ENCODE peak calls at places on chromosome 2, in eight cellular contexts. X is B cell, V is AG04450, U is AG09309, R is esophagus muscularis mucosa, I is AG10803, H is cardiac muscle cell, N is epithelial cell of esophagus. W is an unnamed sample.

GRCh38 chr2:9238927-9239326 is 32.3 kb downstream of the ASAP2 start:
- DNase-seq in U (no peak), I (peak), N (no peak), R (no peak), V (no peak), X (no peak), H (no peak), W (no peak)

GRCh38 chr2:86453838-86454237 is 12.7 kb downstream of the KDM3A start:
- DNase-seq in X (no peak), I (peak), U (peak), H (no peak), V (no peak), R (no peak), N (peak), W (no peak)

GRCh38 chr2:6943971-6944370 is 26.8 kb downstream of the RNF144A start:
- DNase-seq in V (no peak), X (no peak), N (no peak), H (no peak), U (no peak), I (no peak), R (peak), W (no peak)

GRCh38 chr2:210421916-210422315 is 54.6 kb downstream of the LANCL1 start:
- DNase-seq in I (peak), U (peak), N (peak), V (no peak), X (no peak), H (peak), R (no peak), W (no peak)

GRCh38 chr2:99484205-99484604 is 5.6 kb downstream of the REV1 start:
- DNase-seq in H (no peak), U (no peak), N (no peak), R (no peak), I (no peak), X (no peak), V (no peak), W (no peak)

GRCh38 chr2:107418713-107419112 is 408.0 kb upstream of the RGPD4 start:
- DNase-seq in H (peak), U (no peak), I (no peak), N (no peak), X (no peak), V (no peak), R (no peak), W (no peak)

GRCh38 chr2:85258194-85258605 is 69.6 kb downstream of the TGOLN2 start:
- DNase-seq in R (no peak), X (no peak), I (no peak), V (no peak), U (no peak), N (no peak), H (no peak), W (no peak)

GRCh38 chr2:38660282-38660681 is 5.6 kb upstream of the GALM start:
- DNase-seq in I (no peak), V (no peak), H (no peak), N (no peak), R (no peak), U (no peak), X (no peak), W (no peak)

GRCh38 chr2:127048618-127048935 is 58.4 kb downstream of the BIN1 start:
- DNase-seq in X (peak), I (no peak), R (no peak), U (no peak), V (no peak), N (no peak), H (no peak), W (no peak)

GRCh38 chr2:4415810-4416413 is 712.5 kb downstream of the DCDC2C start:
- DNase-seq in V (no peak), H (no peak), I (no peak), U (no peak), N (no peak), R (no peak), X (no peak), W (no peak)

GRCh38 chr2:135030826-135031225 is 16.4 kb downstream of the MAP3K19 start:
- DNase-seq in X (no peak), N (peak), R (peak), U (no peak), H (peak), V (no peak), I (peak), W (peak)

GRCh38 chr2:98912221-98912851 is 23.7 kb downstream of the CRACDL start:
- DNase-seq in H (no peak), X (no peak), N (peak), R (no peak), V (peak), U (peak), I (peak), W (no peak)

GRCh38 chr2:74571058-74571457 is 16.5 kb downstream of the DOK1 start:
- DNase-seq in N (no peak), I (no peak), X (peak), U (no peak), R (no peak), V (no peak), H (no peak), W (no peak)

GRCh38 chr2:84459028-84459943 is at the start of gene SUCLG1:
- DNase-seq in I (peak), X (peak), V (no peak), U (peak), H (peak), N (peak), R (peak), W (peak)

GRCh38 chr2:84776011-84776410 is 104.9 kb downstream of the TRABD2A start:
- DNase-seq in V (no peak), X (no peak), R (no peak), H (no peak), N (peak), I (peak), U (no peak), W (no peak)

GRCh38 chr2:159124441-159124911 is 156.0 kb downstream of the TANC1 start:
- DNase-seq in H (no peak), R (no peak), I (peak), U (peak), V (peak), X (no peak), N (peak), W (no peak)

GRCh38 chr2:71299507-71299906 is 32.1 kb upstream of the ZNF638 start:
- DNase-seq in H (peak), V (no peak), N (peak), X (peak), R (no peak), I (peak), U (no peak), W (peak)

GRCh38 chr2:111656893-111657292 is 227.1 kb downstream of the ANAPC1 start:
- DNase-seq in X (no peak), V (no peak), H (no peak), R (peak), I (no peak), N (no peak), U (no peak), W (no peak)

GRCh38 chr2:33946198-33946597 is 347.1 kb upstream of the FAM98A start:
- DNase-seq in I (no peak), X (no peak), U (no peak), R (no peak), H (no peak), V (no peak), N (no peak), W (no peak)

GRCh38 chr2:163132850-163133249 is 294.3 kb upstream of the KCNH7 start:
- DNase-seq in N (peak), H (peak), U (no peak), I (peak), R (no peak), X (no peak), V (no peak), W (no peak)

GRCh38 chr2:36696533-36696932 is at the start of gene VIT:
- DNase-seq in H (no peak), X (no peak), N (no peak), U (no peak), R (peak), I (peak), V (no peak), W (no peak)

GRCh38 chr2:176104338-176105077 is 2.6 kb upstream of the HOXD11 start:
- DNase-seq in I (peak), X (no peak), U (peak), N (no peak), H (peak), R (no peak), V (no peak), W (no peak)

GRCh38 chr2:192010073-192010472 is 163.2 kb upstream of the CAVIN2 start:
- DNase-seq in I (no peak), U (no peak), X (no peak), H (no peak), V (no peak), R (no peak), N (no peak), W (no peak)

GRCh38 chr2:206851511-206851910 is 86.1 kb downstream of the FASTKD2 start:
- DNase-seq in V (no peak), U (no peak), I (peak), X (no peak), R (no peak), H (no peak), N (no peak), W (no peak)

GRCh38 chr2:201233192-201234166 is 26.9 kb upstream of the CASP8 start:
- DNase-seq in X (peak), U (no peak), R (peak), V (no peak), H (no peak), N (peak), I (no peak), W (no peak)

GRCh38 chr2:139142252-139142651 is 362.1 kb upstream of the NXPH2 start:
- DNase-seq in N (peak), H (peak), U (no peak), V (no peak), I (no peak), R (no peak), X (no peak), W (peak)

GRCh38 chr2:236986524-236987330 is 99.0 kb upstream of the COPS8 start:
- DNase-seq in X (no peak), H (no peak), R (no peak), I (no peak), U (no peak), V (no peak), N (peak), W (no peak)

GRCh38 chr2:68062680-68063387 is at the start of gene C1D:
- DNase-seq in U (peak), N (peak), R (peak), H (peak), V (peak), I (peak), X (peak), W (peak)

GRCh38 chr2:150125708-150126107 is 361.8 kb downstream of the RND3 start:
- DNase-seq in X (no peak), I (peak), H (no peak), R (no peak), V (no peak), U (peak), N (peak), W (no peak)

GRCh38 chr2:132719480-132719879 is 49.5 kb upstream of the LYPD1 start:
- DNase-seq in R (peak), X (no peak), H (no peak), I (no peak), N (no peak), V (no peak), U (no peak), W (no peak)

GRCh38 chr2:55883339-55883738 is 40.2 kb downstream of the EFEMP1 start:
- DNase-seq in R (no peak), V (no peak), U (no peak), I (no peak), H (no peak), X (no peak), N (no peak), W (no peak)

DNA sequence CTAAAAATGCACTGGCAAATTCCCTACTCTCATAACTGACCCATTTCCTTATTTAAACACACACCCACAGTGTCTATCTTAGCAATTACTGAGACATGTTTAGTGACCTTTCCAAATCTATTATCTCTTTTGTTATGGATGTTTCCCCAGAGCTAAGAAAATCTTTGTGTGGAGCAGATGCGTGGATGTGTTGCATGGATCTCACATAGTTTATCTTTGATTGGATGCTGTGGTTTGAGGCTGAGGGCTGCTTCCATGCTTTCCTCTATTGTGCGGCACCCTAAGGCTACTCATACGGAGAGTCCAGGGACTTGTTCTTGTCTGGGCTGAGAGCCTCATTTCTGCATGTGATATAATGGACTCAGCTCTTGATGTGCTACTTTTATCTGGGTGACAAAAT is 4.7 kb downstream of the ANKZF1 start:
- DNase-seq in R (no peak), N (no peak), H (no peak), I (no peak), U (no peak), X (no peak), V (no peak), W (no peak)
- TF ChIP-seq CTCF in R (no peak), N (no peak), H (no peak), I (no peak), U (no peak), X (no peak), V (no peak), W (no peak)

DNA sequence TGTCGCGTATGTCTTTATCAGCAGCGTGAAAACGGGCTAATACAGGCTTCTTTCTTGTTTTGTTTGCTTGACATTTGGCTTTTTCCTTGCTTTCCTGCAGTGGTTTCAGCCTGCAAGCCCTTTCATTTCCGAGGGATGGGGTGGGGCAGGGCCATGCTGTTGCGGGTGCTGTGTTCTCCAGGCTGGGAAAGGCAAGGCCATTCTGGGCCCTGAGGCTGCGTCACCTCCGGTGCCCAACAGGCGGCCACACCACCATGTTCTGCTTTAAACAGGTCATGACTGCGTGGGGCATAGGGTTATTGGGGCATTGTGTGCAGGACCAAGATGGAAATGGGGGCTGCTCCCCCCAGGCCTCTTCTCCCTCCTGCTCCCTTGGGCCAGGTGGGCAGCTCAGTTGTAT is 38.6 kb upstream of the PLB1 start:
- DNase-seq in U (no peak), I (no peak), R (no peak), N (no peak), H (no peak), V (no peak), X (no peak), W (no peak)
- TF ChIP-seq CTCF in U (no peak), I (no peak), R (no peak), N (no peak), H (no peak), V (no peak), X (no peak), W (peak)

GRCh38 chr2:62469114-62469513 is 36.9 kb downstream of the TMEM17 start:
- DNase-seq in X (no peak), I (no peak), U (no peak), V (no peak), H (no peak), R (no peak), N (no peak), W (no peak)

GRCh38 chr2:62467100-62467474 is 38.9 kb downstream of the TMEM17 start:
- DNase-seq in H (no peak), V (no peak), X (no peak), N (peak), I (no peak), U (no peak), R (no peak), W (no peak)

GRCh38 chr2:62465741-62466500 is 40.1 kb downstream of the TMEM17 start:
- DNase-seq in X (no peak), V (no peak), R (no peak), N (no peak), I (no peak), H (no peak), U (no peak), W (peak)

GRCh38 chr2:62466501-62466854 is 39.5 kb downstream of the TMEM17 start:
- DNase-seq in R (no peak), N (no peak), H (no peak), X (no peak), I (no peak), V (no peak), U (no peak), W (no peak)

DNA sequence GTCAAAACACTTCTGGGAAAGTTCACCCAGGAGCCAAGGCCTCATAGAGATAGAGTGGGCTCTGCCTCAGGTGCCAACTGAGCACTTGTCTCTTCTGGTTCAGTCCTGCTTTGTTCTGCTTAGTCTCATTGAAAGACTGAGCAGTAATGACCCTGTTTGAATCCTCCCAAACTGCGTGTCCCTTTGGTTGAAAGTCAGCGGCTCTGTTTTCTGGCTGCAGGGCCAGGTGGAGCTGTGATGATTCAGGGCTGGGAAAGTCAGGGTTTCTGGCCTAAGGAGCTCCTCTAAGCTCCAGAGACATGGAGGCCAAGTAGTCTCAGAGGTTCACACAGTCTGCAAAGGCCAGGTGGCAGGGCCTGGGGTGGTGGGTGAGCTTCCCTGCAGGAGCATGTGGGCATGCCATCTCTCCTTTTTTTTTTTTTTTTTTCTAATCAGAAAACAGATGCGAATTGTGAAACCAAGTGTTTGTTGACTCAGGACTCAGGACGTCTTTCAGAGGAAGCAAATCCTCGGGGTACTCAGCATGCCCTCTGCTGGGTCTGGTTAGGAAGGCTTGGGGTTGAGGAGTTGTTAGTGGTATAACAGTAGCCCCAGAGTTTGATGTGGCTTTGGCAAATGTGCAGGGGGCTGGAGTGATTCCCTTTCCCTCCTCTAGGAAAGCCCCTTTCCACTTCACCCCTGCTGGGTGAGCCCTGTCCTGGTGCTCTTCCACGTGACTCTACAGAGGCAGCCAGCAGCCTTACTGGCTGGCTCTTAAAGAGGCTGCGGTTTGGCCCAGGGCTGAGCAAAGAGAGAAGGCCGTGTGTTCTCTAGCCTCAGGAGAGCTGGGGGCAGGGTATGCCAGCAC is 38.3 kb downstream of the TMEM17 start:
- DNase-seq in X (no peak), V (no peak), I (peak), N (peak), R (no peak), U (no peak), H (no peak), W (no peak)
- TF ChIP-seq CTCF in X (no peak), V (peak), I (peak), N (peak), R (no peak), U (peak), H (peak), W (no peak)

GRCh38 chr2:43455296-43455695 is 140.5 kb downstream of the THADA start:
- DNase-seq in H (no peak), N (no peak), I (no peak), V (no peak), X (no peak), R (no peak), U (no peak), W (no peak)

GRCh38 chr2:43453771-43454170 is 142.1 kb downstream of the THADA start:
- DNase-seq in X (no peak), U (no peak), R (no peak), N (no peak), I (no peak), V (no peak), H (no peak), W (no peak)

GRCh38 chr2:43454791-43455190 is 141.0 kb downstream of the THADA start:
- DNase-seq in V (no peak), R (no peak), I (no peak), X (no peak), N (no peak), H (no peak), U (no peak), W (no peak)

GRCh38 chr2:43458002-43458628 is 137.7 kb downstream of the THADA start:
- DNase-seq in I (peak), N (peak), U (peak), R (no peak), V (peak), H (no peak), X (no peak), W (no peak)

DNA sequence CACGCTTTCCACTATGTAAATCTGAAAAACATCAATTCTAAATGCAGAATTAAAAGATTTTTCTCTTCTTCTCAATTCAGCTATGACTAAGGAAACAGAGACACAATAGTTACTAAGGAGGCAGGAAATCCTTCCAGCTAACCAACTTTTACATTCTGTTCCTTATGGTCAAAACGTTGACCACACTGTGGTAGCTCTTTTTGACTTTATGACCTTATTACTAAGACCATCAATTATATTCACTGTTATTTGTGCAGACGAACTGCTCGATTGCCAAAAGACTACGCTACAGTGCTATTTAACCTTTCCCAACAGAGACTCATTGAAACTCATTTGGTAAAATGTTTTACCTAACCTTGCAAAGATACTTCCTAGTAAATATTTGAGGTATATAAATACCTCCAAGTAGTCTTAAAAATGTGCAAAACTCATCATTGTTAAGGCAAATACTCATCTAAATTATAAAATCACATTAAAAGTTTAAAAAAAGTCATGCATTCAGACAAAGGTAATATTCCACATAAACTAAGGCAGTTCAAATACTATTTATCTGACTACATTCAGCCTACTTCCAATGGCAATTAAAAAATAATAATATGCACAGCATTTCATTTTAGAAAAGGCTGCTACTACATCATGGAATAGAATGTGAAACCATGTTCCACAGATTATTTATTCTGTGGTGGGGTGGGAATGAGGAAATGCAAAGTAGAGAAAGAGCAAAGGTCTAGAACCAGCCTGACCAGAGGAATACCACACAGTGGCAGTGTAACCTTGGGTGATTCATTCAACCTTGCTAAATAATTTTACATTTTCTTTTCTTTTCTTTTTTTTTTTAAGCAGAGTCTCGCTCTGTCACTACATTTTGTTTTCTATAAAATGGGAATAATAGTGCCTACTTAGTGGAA is 139.8 kb downstream of the THADA start:
- DNase-seq in V (no peak), I (peak), U (no peak), R (no peak), N (no peak), H (no peak), X (no peak), W (no peak)
- TF ChIP-seq CTCF in V (no peak), I (no peak), U (no peak), R (no peak), N (no peak), H (no peak), X (no peak), W (no peak)

W was measured in endothelial cell.